ENCODE peak calls at places on chromosomes 1 and 21, in four cellular contexts. R is ovary, L is PC-3, N is keratinocyte. A is an unnamed sample.

GRCh38 chr1:199292873-199293272 is 654.0 kb downstream of the PTPRC start:
- DNase-seq in R (no peak), L (no peak), N (no peak), A (no peak)

GRCh38 chr1:12174789-12175455 is 8.1 kb downstream of the TNFRSF1B start:
- DNase-seq in R (peak; percentile 47), L (no peak), N (no peak), A (peak; percentile 86)

GRCh38 chr1:51575406-51576084 is 41.3 kb upstream of the OSBPL9 start:
- DNase-seq in R (no peak), L (no peak), N (no peak), A (no peak)

GRCh38 chr1:89603651-89604413 is 29.1 kb upstream of the LRRC8C start:
- DNase-seq in R (no peak), L (peak; percentile 47), N (no peak), A (no peak)

GRCh38 chr1:61757945-61758344 is 15.7 kb downstream of the PATJ start:
- DNase-seq in R (no peak), L (no peak), N (no peak), A (no peak)

GRCh38 chr1:1573843-1574720 is 581 bp downstream of the SSU72 start:
- DNase-seq in R (peak; percentile 61), L (peak; percentile 63), N (no peak), A (peak; percentile 75)

GRCh38 chr1:17719874-17720273 is 35.3 kb upstream of the ACTL8 start:
- DNase-seq in R (no peak), L (no peak), N (no peak), A (no peak)

GRCh38 chr21:41258617-41259016 is 58.0 kb upstream of the FAM3B start:
- DNase-seq in R (no peak), L (peak; percentile 97), N (no peak), A (no peak)

GRCh38 chr1:243742814-243743213 is 107.2 kb downstream of the AKT3 start:
- DNase-seq in R (no peak), L (peak; percentile 46), N (no peak), A (no peak)

GRCh38 chr1:19533626-19534025 is 48.3 kb upstream of the CAPZB start:
- DNase-seq in R (no peak), L (no peak), N (no peak), A (peak; percentile 48)

GRCh38 chr1:148388260-148389026 is 94.7 kb downstream of the PPIAL4G start:
- DNase-seq in R (peak; percentile 88), L (peak; percentile 94), N (no peak), A (peak; percentile 81)

GRCh38 chr1:6059866-6060265 is 14.2 kb downstream of the KCNAB2 start:
- DNase-seq in R (no peak), L (peak; percentile 86), N (no peak), A (no peak)

GRCh38 chr1:109040627-109041613 is 982 bp downstream of the WDR47 start:
- DNase-seq in R (no peak), L (peak; percentile 6), N (no peak), A (peak; percentile 42)

GRCh38 chr1:17161137-17161700 is 42.0 kb upstream of the PADI2 start:
- DNase-seq in R (no peak), L (no peak), N (no peak), A (no peak)

GRCh38 chr1:15954316-15954715 is 21.6 kb downstream of the ZBTB17 start:
- DNase-seq in R (no peak), L (no peak), N (no peak), A (no peak)
- H3K27ac ChIP-seq in R (no peak overlapping the region), L (no peak overlapping the region), N (peak overlapping the region; percentile 98), A (no peak overlapping the region)

DNA sequence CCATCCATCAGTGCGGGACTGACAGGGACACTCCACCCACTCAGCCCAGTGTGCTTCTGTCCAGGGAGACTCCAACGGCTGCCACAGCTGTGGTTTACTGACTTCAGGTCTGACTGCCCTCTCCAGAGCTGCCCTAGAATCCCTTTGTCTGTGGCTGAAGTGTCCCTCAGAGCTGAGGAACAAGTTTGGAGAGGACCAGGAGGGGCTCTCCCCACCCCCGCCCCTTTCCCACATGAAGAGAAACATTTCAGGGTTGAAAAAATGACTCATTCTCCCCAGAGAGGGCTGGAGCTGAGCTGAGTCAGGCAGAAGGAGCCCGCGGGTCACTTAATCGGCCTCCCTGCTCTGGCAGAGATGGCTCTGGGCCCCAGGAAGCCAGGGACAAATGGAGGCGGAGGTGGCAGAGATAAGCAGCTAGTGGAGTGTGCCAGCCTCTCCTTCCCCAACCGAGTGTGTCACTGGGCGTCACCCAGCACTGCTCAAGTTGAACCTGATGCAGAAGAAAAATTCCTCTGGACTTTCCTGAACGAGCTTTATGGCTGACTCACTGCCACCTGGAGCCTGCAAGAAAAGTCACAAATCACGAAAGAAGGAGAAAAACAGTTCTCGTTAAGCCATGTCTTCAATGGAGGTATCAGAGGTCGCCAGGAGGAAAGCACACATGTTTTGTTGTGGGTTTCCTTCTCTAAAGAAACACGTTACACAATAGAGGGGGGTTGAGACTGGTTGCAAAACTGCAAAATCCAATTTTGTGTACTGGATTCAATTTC is 34.3 kb upstream of the ECE1 start:
- DNase-seq in R (peak; percentile 81), L (peak; percentile 96), N (no peak), A (peak; percentile 77)
- H3K27ac ChIP-seq in R (peak overlapping the region; percentile 93), L (peak overlapping the region; percentile 95), N (peak overlapping the region; percentile 73), A (peak overlapping the region; percentile 89)

DNA sequence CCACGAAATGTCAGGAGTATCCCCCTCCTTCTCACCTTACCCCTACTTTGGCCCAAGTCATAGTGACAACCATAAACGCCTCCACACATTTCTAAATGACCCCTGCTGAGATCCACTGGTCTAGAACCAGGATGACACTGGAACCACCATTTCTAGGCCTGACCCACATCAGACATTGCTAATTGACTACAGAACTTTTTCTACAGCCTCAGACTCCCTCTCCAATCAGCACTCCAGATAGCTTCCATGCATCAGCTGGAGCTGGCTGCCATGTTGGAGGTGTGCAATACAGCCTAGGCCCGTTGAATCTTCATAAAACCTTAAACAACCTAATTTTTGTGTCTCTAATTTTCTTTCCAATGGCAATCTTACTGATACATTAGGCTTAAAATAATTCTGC is 18.6 kb downstream of the TCEA3 start:
- DNase-seq in R (no peak), L (no peak), N (no peak), A (no peak)
- H3K27ac ChIP-seq in R (peak overlapping the region; percentile 19), L (no peak overlapping the region), N (no peak overlapping the region), A (no peak overlapping the region)

GRCh38 chr21:25564349-25564948 is 42.8 kb downstream of the MRPL39 start:
- DNase-seq in R (no peak), L (no peak), N (no peak), A (no peak)
- H3K27ac ChIP-seq in R (no peak overlapping the region), L (no peak overlapping the region), N (no peak overlapping the region), A (no peak overlapping the region)

A was measured in heart right ventricle.